ENCODE peak calls at places on chromosomes 16 and 17, in nine cellular contexts. K, I, U, P, M, W, Y, H and A are unnamed samples.

GRCh38 chr16:2692948-2693651 is 10.8 kb downstream of the KCTD5 start:
- DNase-seq in K (no peak), I (no peak), U (no peak), P (no peak), M (no peak), W (no peak), Y (no peak), H (no peak), A (no peak)

GRCh38 chr17:7214300-7215135 is 5.1 kb downstream of the DLG4 start:
- DNase-seq in K (peak), I (peak), U (peak), P (peak), M (peak), W (peak), Y (peak), H (peak), A (peak)

GRCh38 chr16:4330277-4330882 is 14.5 kb downstream of the GLIS2 start:
- DNase-seq in K (peak), I (peak), U (peak), P (peak), M (peak), W (peak), Y (peak), H (peak), A (no peak)

GRCh38 chr17:29168079-29168758 is 12.0 kb downstream of the MYO18A start:
- DNase-seq in K (no peak), I (no peak), U (no peak), P (no peak), M (no peak), W (no peak), Y (no peak), H (no peak), A (no peak)

GRCh38 chr17:57256708-57257112 is 387 bp downstream of the MSI2 start:
- DNase-seq in K (peak), I (peak), U (peak), P (peak), M (peak), W (no peak), Y (no peak), H (no peak), A (no peak)

GRCh38 chr17:58335779-58336455 is 7.3 kb upstream of the TSPOAP1 start:
- DNase-seq in K (no peak), I (peak), U (no peak), P (no peak), M (peak), W (no peak), Y (peak), H (no peak), A (no peak)

GRCh38 chr16:31201511-31202401 is 804 bp downstream of the PYCARD start:
- DNase-seq in K (no peak), I (no peak), U (no peak), P (no peak), M (no peak), W (no peak), Y (no peak), H (no peak), A (no peak)

GRCh38 chr17:64418506-64419339 is 28.1 kb upstream of the PECAM1 start:
- DNase-seq in K (peak), I (peak), U (no peak), P (peak), M (no peak), W (no peak), Y (no peak), H (no peak), A (peak)

GRCh38 chr16:67563708-67564468 is 1.6 kb downstream of the CTCF start:
- DNase-seq in K (peak), I (peak), U (no peak), P (peak), M (no peak), W (no peak), Y (no peak), H (peak), A (peak)

GRCh38 chr17:15342460-15342859 is 1.1 kb upstream of the TEKT3 start:
- DNase-seq in K (no peak), I (no peak), U (no peak), P (no peak), M (no peak), W (no peak), Y (no peak), H (no peak), A (no peak)

GRCh38 chr16:70157477-70158260 is 15.9 kb upstream of the CLEC18C start:
- DNase-seq in K (no peak), I (no peak), U (no peak), P (no peak), M (no peak), W (no peak), Y (no peak), H (peak), A (no peak)

GRCh38 chr16:81855552-81856153 is 76.6 kb downstream of the PLCG2 start:
- DNase-seq in K (no peak), I (no peak), U (no peak), P (no peak), M (no peak), W (no peak), Y (no peak), H (no peak), A (no peak)

GRCh38 chr17:76442341-76443338 is 10.3 kb downstream of the UBE2O start:
- DNase-seq in K (no peak), I (peak), U (no peak), P (no peak), M (no peak), W (no peak), Y (no peak), H (no peak), A (no peak)

GRCh38 chr17:9251273-9251672 is 230.0 kb downstream of the NTN1 start:
- DNase-seq in K (no peak), I (no peak), U (no peak), P (no peak), M (no peak), W (no peak), Y (no peak), H (no peak), A (no peak)

GRCh38 chr16:1293921-1294656 is 15.3 kb upstream of the UBE2I start:
- DNase-seq in K (no peak), I (no peak), U (no peak), P (no peak), M (no peak), W (no peak), Y (no peak), H (no peak), A (no peak)

GRCh38 chr16:5907544-5907943 is 809.9 kb upstream of the EEF2KMT start:
- DNase-seq in K (no peak), I (no peak), U (no peak), P (no peak), M (no peak), W (no peak), Y (no peak), H (no peak), A (no peak)

GRCh38 chr17:1181769-1182137 is 2.0 kb upstream of the ABR start:
- DNase-seq in K (no peak), I (peak), U (no peak), P (no peak), M (no peak), W (no peak), Y (no peak), H (no peak), A (no peak)